ENCODE peak calls at places on chromosomes 1 and 21, in nine cellular contexts. I, X, H, F, Z, P, R, W and Q are unnamed samples.

GRCh38 chr1:17090844-17091243 is 28.4 kb downstream of the PADI2 start:
- DNase-seq in X (no peak), F (no peak), R (no peak), W (no peak), I (peak), P (no peak), Z (no peak), H (no peak), Q (no peak)

GRCh38 chr1:40064797-40065492 is 24.4 kb downstream of the CAP1 start:
- DNase-seq in I (no peak), H (no peak), P (no peak), W (no peak), R (no peak), X (no peak), Z (no peak), F (no peak), Q (no peak)

GRCh38 chr21:22056904-22057303 is 1058.7 kb downstream of the NCAM2 start:
- DNase-seq in R (no peak), H (no peak), P (no peak), F (no peak), Z (no peak), I (no peak), X (no peak), W (no peak), Q (no peak)

GRCh38 chr1:58982259-58982998 is 198.6 kb upstream of the JUN start:
- DNase-seq in Z (no peak), W (no peak), R (no peak), H (no peak), F (no peak), I (peak), P (no peak), X (no peak), Q (peak)

GRCh38 chr1:108719654-108720435 is 7.1 kb downstream of the FNDC7 start:
- DNase-seq in R (no peak), F (no peak), Z (no peak), I (peak), P (no peak), H (no peak), X (peak), W (no peak), Q (no peak)

GRCh38 chr1:206023682-206024081 is at the start of gene CTSE:
- DNase-seq in R (no peak), W (no peak), Z (no peak), X (no peak), I (no peak), F (no peak), H (no peak), P (no peak), Q (no peak)

GRCh38 chr21:45971487-45972352 is 9.8 kb upstream of the COL6A1 start:
- DNase-seq in H (peak), R (no peak), F (no peak), Z (no peak), I (peak), P (no peak), W (no peak), X (peak), Q (no peak)

GRCh38 chr1:192379536-192379935 is 62.7 kb downstream of the RGS21 start:
- DNase-seq in X (no peak), Z (no peak), W (no peak), H (no peak), R (no peak), I (no peak), F (no peak), P (no peak), Q (no peak)

GRCh38 chr21:26557106-26557505 is 16.0 kb downstream of the CYYR1 start:
- DNase-seq in R (no peak), I (no peak), X (no peak), H (no peak), W (no peak), Z (no peak), F (no peak), P (no peak), Q (no peak)

GRCh38 chr1:99552215-99552614 is 93.7 kb upstream of the PALMD start:
- DNase-seq in R (no peak), H (no peak), P (no peak), F (no peak), W (no peak), I (no peak), Z (no peak), X (no peak), Q (no peak)

GRCh38 chr1:204989266-204990058 is 53.5 kb upstream of the CNTN2 start:
- DNase-seq in P (no peak), R (peak), Z (peak), F (no peak), I (peak), X (peak), W (peak), H (no peak), Q (peak)

GRCh38 chr1:202221911-202222909 is 28.6 kb downstream of the LGR6 start:
- DNase-seq in W (no peak), P (no peak), F (no peak), I (peak), R (peak), Z (no peak), X (no peak), H (no peak), Q (no peak)

GRCh38 chr1:143661418-143662120 is 310.2 kb downstream of the FAM72C start:
- DNase-seq in W (no peak), X (no peak), P (no peak), Z (no peak), I (peak), F (no peak), R (no peak), H (no peak), Q (no peak)

GRCh38 chr1:93699676-93700168 is 18.1 kb upstream of the BCAR3 start:
- DNase-seq in Z (no peak), P (no peak), I (no peak), W (no peak), H (no peak), R (no peak), X (no peak), F (no peak), Q (no peak)

GRCh38 chr1:184019506-184019905 is 18.0 kb downstream of the COLGALT2 start:
- DNase-seq in R (no peak), Z (no peak), I (no peak), H (no peak), F (no peak), X (no peak), W (no peak), P (no peak), Q (no peak)

GRCh38 chr1:41626146-41626545 is 141.7 kb upstream of the EDN2 start:
- DNase-seq in X (no peak), R (no peak), Z (no peak), I (no peak), P (no peak), H (peak), W (no peak), F (no peak), Q (no peak)

GRCh38 chr1:54742262-54742661 is 22.1 kb downstream of the PARS2 start:
- DNase-seq in X (no peak), R (no peak), W (no peak), H (no peak), I (no peak), Z (no peak), P (no peak), F (no peak), Q (no peak)

GRCh38 chr1:12087797-12088314 is 24.8 kb downstream of the TNFRSF8 start:
- DNase-seq in W (peak), F (no peak), R (no peak), I (no peak), Z (no peak), P (no peak), H (no peak), X (no peak), Q (no peak)

GRCh38 chr1:60875139-60875538 is 207.2 kb upstream of the NFIA start:
- DNase-seq in H (no peak), I (no peak), X (no peak), W (no peak), R (no peak), F (no peak), Z (no peak), P (no peak), Q (no peak)

GRCh38 chr1:27176323-27176722 is 21.4 kb upstream of the SLC9A1 start:
- DNase-seq in W (no peak), I (no peak), X (no peak), R (no peak), H (no peak), F (no peak), P (no peak), Z (no peak), Q (no peak)

GRCh38 chr1:13451399-13451965 is 41.2 kb downstream of the PRAMEF20 start:
- DNase-seq in X (no peak), H (no peak), W (no peak), Z (no peak), P (no peak), F (no peak), R (no peak), I (no peak), Q (no peak)

GRCh38 chr1:235284231-235284630 is 43.7 kb downstream of the ARID4B start:
- DNase-seq in X (no peak), W (no peak), R (no peak), Z (no peak), I (no peak), P (no peak), F (no peak), H (no peak), Q (no peak)

GRCh38 chr1:100722211-100722610 is 2.7 kb downstream of the VCAM1 start:
- DNase-seq in I (no peak), H (no peak), R (no peak), W (no peak), X (no peak), P (no peak), F (no peak), Z (no peak), Q (no peak)

GRCh38 chr21:33374080-33374873 is 28.9 kb upstream of the IFNGR2 start:
- DNase-seq in I (no peak), W (no peak), R (peak), F (peak), H (no peak), X (no peak), P (peak), Z (peak), Q (peak)

GRCh38 chr1:172136925-172137324 is 283.6 kb upstream of the C1orf105 start:
- DNase-seq in P (no peak), R (no peak), W (no peak), Z (no peak), F (no peak), I (no peak), H (no peak), X (no peak), Q (no peak)

GRCh38 chr1:15414450-15414823 is 4.7 kb downstream of the EFHD2 start:
- DNase-seq in X (no peak), Z (no peak), W (no peak), R (no peak), H (no peak), I (no peak), F (no peak), P (no peak), Q (no peak)

GRCh38 chr1:45327644-45328515 is 1.2 kb downstream of the HPDL start:
- DNase-seq in X (no peak), H (no peak), Z (no peak), W (no peak), I (peak), F (no peak), R (no peak), P (no peak), Q (no peak)

GRCh38 chr1:3305156-3305555 is 149.3 kb upstream of the ARHGEF16 start:
- DNase-seq in F (no peak), Z (no peak), P (no peak), I (no peak), R (no peak), W (no peak), X (no peak), H (no peak), Q (no peak)

GRCh38 chr1:116540088-116540487 is 30.7 kb downstream of the CD58 start:
- DNase-seq in R (no peak), H (no peak), P (no peak), X (no peak), F (no peak), W (no peak), I (no peak), Z (no peak), Q (no peak)

GRCh38 chr1:215891673-215892072 is 324.6 kb downstream of the KCTD3 start:
- DNase-seq in X (no peak), F (no peak), W (no peak), H (no peak), I (no peak), P (no peak), R (no peak), Z (no peak), Q (no peak)

GRCh38 chr1:153095764-153096163 is 1.4 kb upstream of the SPRR2E start:
- DNase-seq in X (no peak), W (no peak), Z (no peak), R (no peak), H (no peak), I (no peak), F (no peak), P (no peak), Q (no peak)

GRCh38 chr21:44800103-44800502 is 1.5 kb downstream of the UBE2G2 start:
- DNase-seq in H (no peak), R (no peak), P (no peak), I (no peak), Z (no peak), X (no peak), F (no peak), W (no peak), Q (peak)

GRCh38 chr1:208445710-208446702 is 201.8 kb upstream of the PLXNA2 start:
- DNase-seq in H (no peak), F (no peak), X (no peak), Z (no peak), I (no peak), R (no peak), P (no peak), W (no peak), Q (no peak)

GRCh38 chr1:79259390-79260336 is 253.1 kb upstream of the ADGRL4 start:
- DNase-seq in X (peak), W (no peak), Z (no peak), H (no peak), P (no peak), F (no peak), I (no peak), R (no peak), Q (peak)

GRCh38 chr21:45816794-45817193 is 164.8 kb upstream of the COL6A1 start:
- DNase-seq in Z (no peak), X (no peak), I (no peak), F (no peak), R (no peak), W (no peak), P (no peak), H (no peak), Q (no peak)

GRCh38 chr1:44995467-44996238 is 9.3 kb upstream of the EIF2B3 start:
- DNase-seq in W (no peak), R (no peak), I (no peak), H (no peak), Z (no peak), F (no peak), X (no peak), P (no peak), Q (no peak)